ENCODE peak calls at places on chromosomes 12 and 14, in eight cellular contexts. Q is suprapubic skin, M is HepG2, O is endothelial cell of umbilical vein, A is transverse colon, T is HCT116, U is esophagus muscularis mucosa, W is sigmoid colon. J is an unnamed sample.

GRCh38 chr12:3366451-3367155 is 124.4 kb upstream of the PRMT8 start:
- DNase-seq in O (no peak), M (no peak), A (no peak), T (no peak), W (no peak), U (no peak), Q (no peak), J (no peak)

GRCh38 chr14:102663031-102663430 is 70.6 kb downstream of the RCOR1 start:
- DNase-seq in T (no peak), U (no peak), A (no peak), M (no peak), W (no peak), O (no peak), Q (no peak), J (peak)

GRCh38 chr12:64177001-64177400 is 45.1 kb downstream of the KICS2 start:
- DNase-seq in A (no peak), Q (no peak), T (no peak), W (no peak), O (peak), M (no peak), U (no peak), J (no peak)

GRCh38 chr12:49825971-49826421 is 2.2 kb downstream of the NCKAP5L start:
- DNase-seq in O (no peak), M (no peak), A (no peak), T (no peak), U (no peak), W (no peak), Q (no peak), J (no peak)

GRCh38 chr14:59870277-59871165 is at the start of gene RTN1:
- DNase-seq in A (peak), U (no peak), M (no peak), O (peak), W (peak), Q (peak), T (no peak), J (no peak)

GRCh38 chr14:104158827-104159798 is 20.7 kb downstream of the KIF26A start:
- DNase-seq in W (no peak), Q (no peak), A (no peak), M (no peak), U (no peak), T (no peak), O (no peak), J (no peak)

GRCh38 chr12:31588976-31589375 is 2.0 kb downstream of the DENND5B start:
- DNase-seq in U (no peak), M (no peak), T (no peak), Q (no peak), O (peak), A (no peak), W (no peak), J (no peak)

GRCh38 chr12:94147991-94148840 is at the start of gene PLXNC1:
- DNase-seq in A (peak), O (no peak), T (no peak), Q (peak), U (no peak), M (no peak), W (no peak), J (peak)

GRCh38 chr12:20486233-20486632 is 117.9 kb downstream of the PDE3A start:
- DNase-seq in U (no peak), O (no peak), W (no peak), Q (no peak), T (peak), A (no peak), M (no peak), J (no peak)

GRCh38 chr12:107152331-107152730 is 59.0 kb upstream of the CRY1 start:
- DNase-seq in O (no peak), A (no peak), Q (no peak), T (no peak), M (no peak), U (no peak), W (no peak), J (no peak)

GRCh38 chr12:131003676-131004075 is 50.0 kb downstream of the ADGRD1 start:
- DNase-seq in A (no peak), W (no peak), M (no peak), Q (no peak), T (no peak), U (no peak), O (no peak), J (no peak)

GRCh38 chr12:131001493-131001892 is 47.8 kb downstream of the ADGRD1 start:
- DNase-seq in M (no peak), W (no peak), A (no peak), O (no peak), U (no peak), Q (no peak), T (no peak), J (no peak)

GRCh38 chr12:131003036-131003435 is 49.3 kb downstream of the ADGRD1 start:
- DNase-seq in O (no peak), M (no peak), U (no peak), T (no peak), Q (no peak), A (no peak), W (no peak), J (no peak)

GRCh38 chr12:131004166-131004565 is 50.5 kb downstream of the ADGRD1 start:
- DNase-seq in T (no peak), A (no peak), M (no peak), O (no peak), W (no peak), U (no peak), Q (no peak), J (no peak)

GRCh38 chr12:131002271-131002670 is 48.6 kb downstream of the ADGRD1 start:
- DNase-seq in M (no peak), U (no peak), W (no peak), O (no peak), Q (no peak), A (no peak), T (no peak), J (no peak)
- H3K4me3 ChIP-seq in M (no peak), U (no peak), W (no peak), O (no peak), Q (no peak), A (no peak), T (no peak), J (no peak)

DNA sequence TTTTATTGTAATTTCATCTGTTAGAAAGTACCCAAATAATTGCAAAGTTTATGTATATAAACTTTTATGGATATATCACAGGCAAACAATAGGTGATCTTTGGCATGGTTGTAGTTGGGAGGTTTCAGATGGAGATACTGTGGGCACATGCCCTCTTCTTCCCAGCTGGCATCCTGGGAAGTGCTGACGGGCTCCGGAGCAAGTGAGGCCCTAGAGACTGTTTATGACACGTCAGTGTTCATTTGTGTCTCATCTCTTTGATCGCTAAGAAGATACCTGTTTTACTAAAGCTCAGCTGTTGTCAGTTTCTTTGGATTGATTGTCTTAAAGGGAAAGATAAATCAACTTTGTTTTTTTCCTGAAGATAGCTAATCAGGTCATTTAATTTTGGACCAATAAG is 287.6 kb downstream of the FBXL14 start:
- DNase-seq in A (no peak), T (no peak), M (no peak), Q (no peak), U (no peak), W (no peak), O (no peak), J (no peak)
- TF ChIP-seq POLR2AphosphoS5 in A (no peak), T (no peak), M (no peak), Q (no peak), U (no peak), W (no peak), O (no peak), J (no peak)

DNA sequence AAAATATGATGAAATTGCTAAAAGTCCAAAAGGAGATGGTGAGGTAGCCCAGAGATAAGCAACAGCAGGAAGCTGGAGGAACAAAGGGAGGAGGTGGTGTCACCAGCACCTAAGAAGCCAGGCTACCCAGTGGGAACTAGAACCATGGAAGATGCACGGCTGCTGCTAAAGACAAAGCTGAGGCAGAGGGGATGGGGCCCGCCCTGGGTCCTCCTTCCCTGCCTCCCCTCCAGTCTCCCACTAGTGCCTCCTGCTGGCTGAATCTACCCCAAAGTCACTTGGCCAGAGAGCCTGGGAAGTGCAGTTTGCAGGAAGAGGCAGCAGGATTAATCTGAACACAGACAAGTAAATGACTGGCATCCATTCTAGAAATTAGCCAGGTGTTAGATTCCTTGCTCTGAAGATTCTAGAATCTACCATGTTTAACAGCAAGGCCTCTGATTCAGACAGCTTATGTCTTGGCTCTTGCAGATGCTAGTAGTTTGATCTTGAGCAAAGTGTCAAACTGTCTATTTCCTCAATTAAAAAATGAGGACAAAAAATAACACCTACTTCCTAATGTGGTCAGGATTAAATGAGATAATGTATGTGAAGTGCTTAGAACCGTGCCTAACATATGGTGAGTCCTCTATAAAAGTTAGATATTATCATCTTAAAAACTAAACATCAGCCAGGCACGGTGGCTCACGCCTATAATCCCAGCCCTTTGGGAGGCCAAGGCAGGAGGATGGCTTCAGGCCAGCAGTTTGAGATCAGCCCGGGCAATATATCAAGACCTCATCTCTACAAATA is 5.9 kb upstream of the LRP10 start:
- DNase-seq in Q (no peak), M (no peak), T (no peak), A (no peak), U (no peak), W (no peak), O (no peak), J (no peak)
- TF ChIP-seq CTCF in Q (no peak), M (peak), T (peak), A (no peak), U (no peak), W (no peak), O (no peak), J (no peak)

DNA sequence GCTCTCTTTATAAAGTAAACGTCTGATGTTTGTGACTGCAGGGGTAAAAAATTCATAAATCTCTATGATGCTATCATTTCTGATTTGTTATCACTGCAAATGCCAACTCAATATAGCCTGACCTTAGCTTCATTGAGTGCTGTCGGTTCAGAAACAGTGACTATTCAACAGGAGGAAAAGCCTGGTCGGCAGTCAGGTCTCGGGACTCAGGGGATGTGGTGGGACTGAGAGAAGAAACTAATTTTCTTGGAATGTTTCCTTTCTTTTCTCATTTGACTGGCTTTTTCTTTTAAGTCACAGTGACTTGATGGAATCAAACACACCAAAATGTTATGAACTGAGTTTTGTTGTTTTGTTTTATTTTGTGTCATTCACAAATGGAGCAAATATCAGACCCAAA is 5.8 kb upstream of the RMST start:
- DNase-seq in A (no peak), W (no peak), T (no peak), Q (no peak), M (no peak), U (no peak), O (no peak), J (no peak)
- H3K4me3 ChIP-seq in A (no peak), W (no peak), T (no peak), Q (no peak), M (no peak), U (no peak), O (no peak), J (no peak)

GRCh38 chr12:6771091-6771495 is 1.2 kb upstream of the LAG3 start:
- DNase-seq in U (no peak), O (peak), A (no peak), M (no peak), W (peak), T (no peak), Q (no peak), J (no peak)
- TF ChIP-seq POLR2AphosphoS5 in U (peak), O (peak), A (no peak), M (no peak), W (no peak), T (no peak), Q (no peak), J (no peak)

J was measured in HL-60.